ENCODE peak calls at places on chromosomes 3 and 15, in four cellular contexts. W is ACHN; M is activated CD4-positive, CD25-positive, alpha-beta regulatory T cell; Y is stomach. F is an unnamed sample.

GRCh38 chr3:110738531-110738930 is 333.1 kb upstream of the NECTIN3 start:
- DNase-seq in W (no peak), M (no peak), Y (no peak), F (no peak)

GRCh38 chr3:43505351-43505750 is 116.5 kb downstream of the ANO10 start:
- DNase-seq in W (no peak), M (no peak), Y (no peak), F (peak)

GRCh38 chr3:18100126-18100525 is 325.0 kb downstream of the SATB1 start:
- DNase-seq in W (no peak), M (no peak), Y (no peak), F (peak)

GRCh38 chr3:101518421-101518871 is 5.4 kb upstream of the SENP7 start:
- DNase-seq in W (no peak), M (peak), Y (no peak), F (no peak)

GRCh38 chr3:133927543-133928066 is 31.9 kb upstream of the RAB6B start:
- DNase-seq in W (peak), M (peak), Y (peak), F (no peak)

GRCh38 chr3:137103739-137104138 is 146.0 kb downstream of the IL20RB start:
- DNase-seq in W (no peak), M (no peak), Y (no peak), F (no peak)

GRCh38 chr3:73868688-73869315 is 244.1 kb upstream of the PDZRN3 start:
- DNase-seq in W (peak), M (no peak), Y (peak), F (peak)

GRCh38 chr3:30826381-30827061 is 67.9 kb downstream of the GADL1 start:
- DNase-seq in W (no peak), M (no peak), Y (no peak), F (peak)

GRCh38 chr3:132549890-132550578 is 47.0 kb upstream of the ACKR4 start:
- DNase-seq in W (no peak), M (no peak), Y (no peak), F (peak)

GRCh38 chr15:41492597-41493204 is 973 bp upstream of the ITPKA start:
- DNase-seq in W (peak), M (no peak), Y (no peak), F (peak)

GRCh38 chr3:123883656-123884257 is 375 bp downstream of the MYLK start:
- DNase-seq in W (peak), M (no peak), Y (no peak), F (no peak)

GRCh38 chr3:184846500-184846899 is 34.5 kb downstream of the VPS8 start:
- DNase-seq in W (no peak), M (no peak), Y (no peak), F (no peak)

GRCh38 chr3:24086597-24087369 is 141.7 kb downstream of the NR1D2 start:
- DNase-seq in W (no peak), M (no peak), Y (no peak), F (no peak)

GRCh38 chr15:31296304-31297220 is 30.1 kb upstream of the KLF13 start:
- DNase-seq in W (no peak), M (no peak), Y (peak), F (no peak)

GRCh38 chr3:18891641-18892040 is 256.7 kb upstream of the KCNH8 start:
- DNase-seq in W (no peak), M (no peak), Y (no peak), F (no peak)

GRCh38 chr3:161166051-161166450 is 55.1 kb upstream of the NMD3 start:
- DNase-seq in W (no peak), M (no peak), Y (no peak), F (no peak)

GRCh38 chr15:94230886-94231727 is at the start of gene MCTP2:
- DNase-seq in W (peak), M (peak), Y (peak), F (no peak)

GRCh38 chr15:42273900-42274692 is 863 bp upstream of the TMEM87A start:
- DNase-seq in W (peak), M (peak), Y (peak), F (peak)

GRCh38 chr15:62566248-62566647 is 401.2 kb upstream of the C2CD4B start:
- DNase-seq in W (no peak), M (no peak), Y (no peak), F (no peak)

GRCh38 chr3:37279858-37280257 is 105.5 kb upstream of the LRRFIP2 start:
- DNase-seq in W (no peak), M (no peak), Y (no peak), F (no peak)

GRCh38 chr15:73325191-73325980 is 43.4 kb downstream of the HCN4 start:
- DNase-seq in W (no peak), M (no peak), Y (no peak), F (peak)

GRCh38 chr15:73891328-73891975 is 18.1 kb downstream of the TBC1D21 start:
- DNase-seq in W (no peak), M (no peak), Y (no peak), F (no peak)

GRCh38 chr3:138426211-138426610 is 8.2 kb upstream of the ESYT3 start:
- DNase-seq in W (peak), M (no peak), Y (no peak), F (no peak)

GRCh38 chr3:163368168-163368567 is 1710.1 kb downstream of the SI start:
- DNase-seq in W (no peak), M (no peak), Y (no peak), F (peak)

GRCh38 chr15:34853001-34853758 is 57.8 kb upstream of the ACTC1 start:
- DNase-seq in W (no peak), M (no peak), Y (no peak), F (no peak)

GRCh38 chr3:62875103-62876002 is at the start of gene CADPS:
- DNase-seq in W (no peak), M (no peak), Y (no peak), F (no peak)

GRCh38 chr15:88657326-88658069 is 18.7 kb downstream of the ISG20 start:
- DNase-seq in W (peak), M (no peak), Y (peak), F (peak)

GRCh38 chr3:100159564-100160153 is 45.4 kb upstream of the FILIP1L start:
- DNase-seq in W (no peak), M (no peak), Y (no peak), F (peak)

F was measured in A172.